ENCODE peak calls at places on chromosome 2, in four cellular contexts. Q is keratinocyte, F is NCI-H510A, A is hypothalamus. E is an unnamed sample.

GRCh38 chr2:190578158-190579057 is 43.9 kb upstream of the NEMP2 start:
- DNase-seq in Q (no peak), F (no peak), A (no peak), E (peak)

GRCh38 chr2:41932241-41933034 is 115.4 kb upstream of the PKDCC start:
- DNase-seq in Q (no peak), F (no peak), A (no peak), E (peak)

GRCh38 chr2:147632193-147632592 is 212.6 kb upstream of the ACVR2A start:
- DNase-seq in Q (no peak), F (no peak), A (no peak), E (no peak)

GRCh38 chr2:234880551-234881211 is 71.1 kb upstream of the SH3BP4 start:
- DNase-seq in Q (peak), F (no peak), A (no peak), E (no peak)

GRCh38 chr2:237682901-237683670 is 55.7 kb downstream of the LRRFIP1 start:
- DNase-seq in Q (no peak), F (no peak), A (no peak), E (peak)

GRCh38 chr2:240437861-240438809 is 2.7 kb downstream of the GPC1 start:
- DNase-seq in Q (no peak), F (no peak), A (peak), E (peak)

GRCh38 chr2:273338-273737 is 8.6 kb downstream of the ACP1 start:
- DNase-seq in Q (no peak), F (no peak), A (no peak), E (no peak)

GRCh38 chr2:167182403-167182802 is 294.1 kb downstream of the XIRP2 start:
- DNase-seq in Q (no peak), F (no peak), A (no peak), E (no peak)

GRCh38 chr2:45117383-45117782 is 108.1 kb upstream of the SIX2 start:
- DNase-seq in Q (no peak), F (no peak), A (no peak), E (no peak)

GRCh38 chr2:234702731-234703225 is 205.9 kb upstream of the ARL4C start:
- DNase-seq in Q (peak), F (no peak), A (no peak), E (no peak)

GRCh38 chr2:126482582-126483464 is 173.1 kb upstream of the GYPC start:
- DNase-seq in Q (no peak), F (no peak), A (no peak), E (no peak)

GRCh38 chr2:207926133-207927076 is 98.9 kb downstream of the PLEKHM3 start:
- DNase-seq in Q (no peak), F (no peak), A (no peak), E (peak)

GRCh38 chr2:144660518-144661316 is 140.8 kb upstream of the ZEB2 start:
- DNase-seq in Q (peak), F (no peak), A (no peak), E (no peak)

GRCh38 chr2:24891201-24891600 is 28.8 kb downstream of the ADCY3 start:
- DNase-seq in Q (no peak), F (no peak), A (no peak), E (no peak)

GRCh38 chr2:73228631-73229030 is 4.4 kb downstream of the PRADC1 start:
- DNase-seq in Q (no peak), F (no peak), A (no peak), E (no peak)

GRCh38 chr2:238117199-238118154 is 17.3 kb downstream of the ESPNL start:
- DNase-seq in Q (no peak), F (no peak), A (no peak), E (no peak)

GRCh38 chr2:168300460-168300859 is 53.1 kb upstream of the STK39 start:
- DNase-seq in Q (no peak), F (no peak), A (no peak), E (no peak)

GRCh38 chr2:40304340-40304739 is 147.6 kb downstream of the SLC8A1 start:
- DNase-seq in Q (no peak), F (no peak), A (no peak), E (no peak)

GRCh38 chr2:28322887-28323483 is 69.7 kb upstream of the FOSL2 start:
- DNase-seq in Q (no peak), F (no peak), A (no peak), E (no peak)

GRCh38 chr2:68476454-68476853 is 9.1 kb downstream of the APLF start:
- DNase-seq in Q (no peak), F (no peak), A (no peak), E (no peak)

E was measured in transverse colon.